ENCODE peak calls at places on chromosomes 12 and 14, in nine cellular contexts. Z, V, D, O, X, G, K, U and I are unnamed samples.

GRCh38 chr12:114636723-114637480 is 47.1 kb downstream of the TBX3 start:
- DNase-seq in Z (no peak), V (no peak), D (no peak), O (no peak), X (no peak), G (no peak), K (peak), U (no peak), I (no peak)

GRCh38 chr14:59347511-59347900 is 117.7 kb downstream of the GPR135 start:
- DNase-seq in Z (no peak), V (no peak), D (no peak), O (no peak), X (no peak), G (no peak), K (no peak), U (no peak), I (no peak)

GRCh38 chr12:129393357-129393937 is 510.4 kb downstream of the TMEM132D start:
- DNase-seq in Z (no peak), V (no peak), D (no peak), O (no peak), X (no peak), G (no peak), K (no peak), U (no peak), I (no peak)

GRCh38 chr12:17060260-17060659 is 454.3 kb upstream of the LMO3 start:
- DNase-seq in Z (no peak), V (no peak), D (no peak), O (no peak), X (no peak), G (no peak), K (no peak), U (no peak), I (no peak)

GRCh38 chr12:18304609-18305008 is 43.3 kb downstream of the PIK3C2G start:
- DNase-seq in Z (no peak), V (no peak), D (no peak), O (no peak), X (no peak), G (no peak), K (no peak), U (no peak), I (no peak)

GRCh38 chr12:55060970-55061543 is 41.3 kb downstream of the NEUROD4 start:
- DNase-seq in Z (no peak), V (no peak), D (no peak), O (no peak), X (no peak), G (no peak), K (no peak), U (no peak), I (no peak)

GRCh38 chr14:61620130-61620946 is 75.0 kb upstream of the HIF1A start:
- DNase-seq in Z (no peak), V (no peak), D (no peak), O (no peak), X (peak), G (peak), K (peak), U (no peak), I (no peak)

GRCh38 chr12:20404576-20405346 is 36.4 kb downstream of the PDE3A start:
- DNase-seq in Z (no peak), V (peak), D (no peak), O (no peak), X (peak), G (no peak), K (peak), U (no peak), I (no peak)

GRCh38 chr14:79395061-79395460 is 816.2 kb downstream of the DIO2 start:
- DNase-seq in Z (no peak), V (no peak), D (no peak), O (no peak), X (no peak), G (peak), K (peak), U (no peak), I (no peak)

GRCh38 chr14:71720978-71721624 is 211.1 kb upstream of the RGS6 start:
- DNase-seq in Z (peak), V (peak), D (no peak), O (peak), X (peak), G (peak), K (peak), U (peak), I (no peak)

GRCh38 chr12:113247123-113248045 is 26.1 kb downstream of the TPCN1 start:
- DNase-seq in Z (no peak), V (no peak), D (no peak), O (no peak), X (no peak), G (no peak), K (peak), U (no peak), I (no peak)

GRCh38 chr14:54839681-54840080 is 62.9 kb downstream of the GCH1 start:
- DNase-seq in Z (no peak), V (no peak), D (no peak), O (no peak), X (peak), G (no peak), K (peak), U (no peak), I (no peak)